ENCODE peak calls at places on chromosomes 16 and 17, in seven cellular contexts. S is HCT116, Z is Peyer's patch, T is ovary, O is A549, E is prostate gland, K is heart left ventricle. W is an unnamed sample.
A peak's percentile ranks its signal among the peaks of the same experiment; 100 is the strongest.

GRCh38 chr17:75012320-75013076 is at the start of gene MRPL58:
- DNase-seq in S (peak; percentile 84), Z (peak; percentile 87), T (peak; percentile 90), O (peak; percentile 94), E (peak; percentile 71), K (peak; percentile 87), W (peak; percentile 72)

GRCh38 chr16:86517652-86518258 is 7.4 kb downstream of the FOXF1 start:
- DNase-seq in S (peak; percentile 51), Z (peak; percentile 65), T (peak; percentile 61), O (peak; percentile 63), E (peak; percentile 46), K (peak; percentile 71), W (peak; percentile 36)

GRCh38 chr17:36938566-36939058 is 1.3 kb downstream of the LHX1 start:
- DNase-seq in S (no peak), Z (no peak), T (no peak), O (no peak), E (no peak), K (no peak), W (no peak)

GRCh38 chr17:57925361-57925990 is 29.7 kb downstream of the CUEDC1 start:
- DNase-seq in S (no peak), Z (no peak), T (no peak), O (no peak), E (no peak), K (no peak), W (no peak)

GRCh38 chr16:20901068-20901440 is 483 bp downstream of the LYRM1 start:
- DNase-seq in S (no peak), Z (no peak), T (no peak), O (no peak), E (no peak), K (no peak), W (no peak)

GRCh38 chr17:81711814-81712467 is at the start of gene SLC25A10:
- DNase-seq in S (peak; percentile 68), Z (peak; percentile 94), T (peak; percentile 83), O (peak; percentile 87), E (peak; percentile 49), K (peak; percentile 79), W (peak; percentile 85)

GRCh38 chr17:8788998-8789397 is 10.2 kb downstream of the MFSD6L start:
- DNase-seq in S (no peak), Z (no peak), T (no peak), O (no peak), E (no peak), K (no peak), W (no peak)

GRCh38 chr17:69870091-69870530 is 204.9 kb upstream of the KCNJ16 start:
- DNase-seq in S (no peak), Z (no peak), T (no peak), O (peak; percentile 10), E (no peak), K (no peak), W (no peak)

GRCh38 chr16:21277045-21277926 is 804 bp downstream of the CRYM start:
- DNase-seq in S (no peak), Z (no peak), T (no peak), O (no peak), E (no peak), K (peak; percentile 47), W (no peak)

GRCh38 chr17:68516732-68517131 is 4.5 kb downstream of the PRKAR1A start:
- DNase-seq in S (no peak), Z (no peak), T (no peak), O (no peak), E (no peak), K (no peak), W (no peak)

GRCh38 chr16:57300387-57301125 is 16.1 kb upstream of the PLLP start:
- DNase-seq in S (peak; percentile 97), Z (peak; percentile 100), T (peak; percentile 99), O (peak; percentile 99), E (peak; percentile 100), K (peak; percentile 99), W (peak; percentile 99)

GRCh38 chr17:65060855-65061254 is 4.3 kb upstream of the GNA13 start:
- DNase-seq in S (no peak), Z (no peak), T (no peak), O (no peak), E (no peak), K (no peak), W (no peak)

GRCh38 chr17:69150333-69150732 is 8.6 kb upstream of the ABCA6 start:
- DNase-seq in S (no peak), Z (no peak), T (no peak), O (no peak), E (no peak), K (no peak), W (no peak)

GRCh38 chr16:55056585-55057520 is 126.2 kb downstream of the IRX5 start:
- DNase-seq in S (no peak), Z (no peak), T (no peak), O (peak; percentile 19), E (no peak), K (peak; percentile 34), W (no peak)

GRCh38 chr16:2953706-2954105 is 10.4 kb upstream of the KREMEN2 start:
- DNase-seq in S (no peak), Z (no peak), T (no peak), O (no peak), E (no peak), K (no peak), W (no peak)

GRCh38 chr16:57797526-57798266 is 4.6 kb downstream of the KIFC3 start:
- DNase-seq in S (no peak), Z (peak; percentile 79), T (no peak), O (peak; percentile 58), E (peak; percentile 72), K (no peak), W (peak; percentile 64)

GRCh38 chr16:69709456-69710084 is 16.8 kb downstream of the NQO1 start:
- DNase-seq in S (peak; percentile 52), Z (no peak), T (no peak), O (peak; percentile 73), E (peak; percentile 27), K (no peak), W (no peak)

GRCh38 chr16:30867747-30868146 is 26.1 kb downstream of the BCL7C start:
- DNase-seq in S (no peak), Z (no peak), T (no peak), O (peak; percentile 42), E (no peak), K (no peak), W (no peak)

GRCh38 chr17:47895856-47896671 is at the start of gene SP2:
- DNase-seq in S (peak; percentile 100), Z (peak; percentile 99), T (peak; percentile 99), O (peak; percentile 100), E (peak; percentile 100), K (peak; percentile 99), W (peak; percentile 100)
- TF ChIP-seq POLR2A in S (peak; percentile 65), Z (peak; percentile 67), T (peak; percentile 74), O (peak; percentile 91), E (peak; percentile 38), K (peak; percentile 90), W (peak; percentile 96)

GRCh38 chr16:89491238-89491869 is 993 bp upstream of the ANKRD11 start:
- DNase-seq in S (no peak), Z (no peak), T (no peak), O (peak; percentile 46), E (no peak), K (no peak), W (no peak)
- TF ChIP-seq CTCF in S (no peak), Z (peak; percentile 21), T (no peak), O (no peak), E (no peak), K (no peak), W (peak; percentile 35)

GRCh38 chr16:10623059-10623458 is 42.7 kb upstream of the EMP2 start:
- DNase-seq in S (no peak), Z (no peak), T (no peak), O (no peak), E (no peak), K (no peak), W (no peak)
- H3K4me3 ChIP-seq in S (no peak overlapping the region), Z (no peak overlapping the region), T (no peak overlapping the region), O (no peak overlapping the region), E (no peak overlapping the region), K (no peak overlapping the region), W (no peak overlapping the region)

DNA sequence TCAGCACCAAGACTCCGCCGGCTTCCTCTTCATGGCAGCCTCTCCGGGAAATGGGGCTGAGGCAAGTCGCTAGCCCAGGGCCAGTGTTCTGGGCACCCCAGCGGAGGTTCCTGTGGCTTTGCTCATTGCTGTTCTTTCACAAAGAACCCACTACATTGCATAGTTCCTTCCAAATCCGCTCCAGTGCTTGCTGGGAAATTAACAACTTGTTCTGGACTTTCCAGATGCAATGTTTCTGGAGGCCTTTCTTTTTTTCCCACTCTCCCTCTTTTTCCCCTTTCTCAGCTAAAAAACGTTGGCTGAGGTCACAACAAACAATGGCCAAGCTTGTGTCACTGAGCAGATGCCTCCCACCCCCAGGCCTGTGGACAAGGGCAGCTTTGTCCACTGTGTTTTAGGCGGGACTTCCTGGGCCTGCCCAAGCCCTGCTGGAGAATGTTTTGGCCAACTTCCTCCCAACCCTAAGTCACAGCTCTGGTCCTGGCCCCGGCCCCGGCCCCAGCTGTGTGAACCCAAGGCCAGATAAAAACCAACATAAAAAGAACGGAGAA is 131.5 kb upstream of the RCVRN start:
- DNase-seq in S (no peak), Z (no peak), T (peak; percentile 67), O (no peak), E (no peak), K (peak; percentile 91), W (peak; percentile 56)
- TF ChIP-seq POLR2A in S (no peak), Z (no peak), T (no peak), O (no peak), E (no peak), K (peak; percentile 16), W (no peak)

GRCh38 chr17:34390649-34391048 is 27.6 kb upstream of the CCL1 start:
- DNase-seq in S (no peak), Z (no peak), T (no peak), O (no peak), E (no peak), K (no peak), W (no peak)

GRCh38 chr17:34387566-34387965 is 24.5 kb upstream of the CCL1 start:
- DNase-seq in S (no peak), Z (no peak), T (no peak), O (no peak), E (no peak), K (no peak), W (no peak)

GRCh38 chr17:34391241-34391640 is 28.2 kb upstream of the CCL1 start:
- DNase-seq in S (no peak), Z (no peak), T (no peak), O (no peak), E (no peak), K (no peak), W (no peak)

GRCh38 chr17:34386925-34387550 is 24.0 kb upstream of the CCL1 start:
- DNase-seq in S (no peak), Z (no peak), T (no peak), O (no peak), E (no peak), K (no peak), W (no peak)

DNA sequence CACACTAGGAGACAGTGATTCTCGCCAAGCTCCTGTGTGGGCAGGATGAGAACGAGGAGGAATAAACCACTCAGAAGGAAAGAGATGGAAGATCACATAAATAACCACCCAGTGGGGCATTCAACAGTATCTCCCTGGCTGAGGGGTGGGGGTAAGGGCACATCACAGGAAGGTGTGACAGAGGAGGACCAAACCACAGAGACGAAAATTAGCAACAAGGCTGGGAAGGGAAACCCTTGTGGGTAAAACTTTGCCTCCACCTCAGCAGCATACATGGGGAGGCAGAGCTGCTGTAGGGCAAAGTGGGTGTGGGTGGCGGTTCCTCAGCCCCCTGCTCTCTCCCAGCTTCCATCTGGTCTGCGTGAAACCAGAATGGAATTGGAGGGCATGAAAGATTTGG is 26.3 kb upstream of the CCL1 start:
- DNase-seq in S (no peak), Z (no peak), T (no peak), O (no peak), E (no peak), K (no peak), W (no peak)
- TF ChIP-seq CTCF in S (no peak), Z (no peak), T (no peak), O (no peak), E (no peak), K (no peak), W (no peak)

GRCh38 chr17:78069695-78070094 is 58.9 kb downstream of the TMC6 start:
- DNase-seq in S (no peak), Z (no peak), T (no peak), O (no peak), E (no peak), K (no peak), W (no peak)
- H3K4me3 ChIP-seq in S (no peak overlapping the region), Z (no peak overlapping the region), T (no peak overlapping the region), O (no peak overlapping the region), E (no peak overlapping the region), K (no peak overlapping the region), W (no peak overlapping the region)